ENCODE peak calls at places on chromosomes 1 and 21, in ten cellular contexts. K is fibroblast of lung, I is colonic mucosa, T is left ventricle myocardium inferior, F is stomach, B is HFFc6, O is WERI-Rb-1, V is GM06990, D is fibroblast of mammary gland, A is HFF-Myc. G is an unnamed sample.
A peak's percentile ranks its signal among the peaks of the same experiment; 100 is the strongest.

GRCh38 chr1:187685338-187685737 is 856.6 kb downstream of the PLA2G4A start:
- DNase-seq in K (peak; percentile 83), I (no peak), T (no peak), F (no peak), B (peak; percentile 25), O (no peak), V (no peak), D (peak; percentile 59), A (no peak), G (no peak)

GRCh38 chr1:150309758-150310495 is 11.4 kb upstream of the PRPF3 start:
- DNase-seq in K (peak; percentile 43), I (no peak), T (no peak), F (no peak), B (no peak), O (no peak), V (no peak), D (no peak), A (no peak), G (no peak)

GRCh38 chr21:45225741-45226327 is 61.9 kb downstream of the POFUT2 start:
- DNase-seq in K (peak; percentile 11), I (no peak), T (no peak), F (no peak), B (no peak), O (peak; percentile 54), V (no peak), D (no peak), A (no peak), G (no peak)

GRCh38 chr1:175936736-175937135 is 193.3 kb upstream of the TNR start:
- DNase-seq in K (no peak), I (no peak), T (no peak), F (no peak), B (no peak), O (no peak), V (no peak), D (no peak), A (no peak), G (no peak)

GRCh38 chr1:214709241-214709640 is 106.2 kb downstream of the CENPF start:
- DNase-seq in K (no peak), I (no peak), T (no peak), F (no peak), B (no peak), O (no peak), V (no peak), D (no peak), A (no peak), G (no peak)

GRCh38 chr1:109773203-109773899 is 9.6 kb upstream of the EPS8L3 start:
- DNase-seq in K (peak; percentile 91), I (peak; percentile 87), T (peak; percentile 80), F (peak; percentile 86), B (peak; percentile 86), O (peak; percentile 90), V (peak; percentile 50), D (peak; percentile 88), A (peak; percentile 64), G (peak; percentile 88)

GRCh38 chr21:34105947-34106541 is 32.7 kb downstream of the MRPS6 start:
- DNase-seq in K (no peak), I (no peak), T (no peak), F (no peak), B (no peak), O (no peak), V (no peak), D (no peak), A (no peak), G (no peak)

GRCh38 chr1:204065986-204066300 is 7.0 kb upstream of the SOX13 start:
- DNase-seq in K (no peak), I (no peak), T (no peak), F (no peak), B (no peak), O (no peak), V (no peak), D (no peak), A (no peak), G (no peak)

GRCh38 chr1:153748903-153749302 is 21.1 kb downstream of the INTS3 start:
- DNase-seq in K (no peak), I (no peak), T (no peak), F (no peak), B (no peak), O (no peak), V (no peak), D (no peak), A (no peak), G (no peak)

GRCh38 chr1:153752072-153752471 is 23.1 kb upstream of the SLC27A3 start:
- DNase-seq in K (no peak), I (no peak), T (no peak), F (no peak), B (no peak), O (no peak), V (no peak), D (peak; percentile 36), A (no peak), G (no peak)

GRCh38 chr1:153749408-153750005 is 21.7 kb downstream of the INTS3 start:
- DNase-seq in K (peak; percentile 83), I (peak; percentile 84), T (peak; percentile 86), F (peak; percentile 89), B (peak; percentile 76), O (peak; percentile 94), V (peak; percentile 46), D (peak; percentile 87), A (peak; percentile 56), G (peak; percentile 85)

GRCh38 chr1:153752561-153753195 is 22.5 kb upstream of the SLC27A3 start:
- DNase-seq in K (peak; percentile 85), I (no peak), T (no peak), F (no peak), B (peak; percentile 52), O (no peak), V (no peak), D (peak; percentile 98), A (no peak), G (no peak)

DNA sequence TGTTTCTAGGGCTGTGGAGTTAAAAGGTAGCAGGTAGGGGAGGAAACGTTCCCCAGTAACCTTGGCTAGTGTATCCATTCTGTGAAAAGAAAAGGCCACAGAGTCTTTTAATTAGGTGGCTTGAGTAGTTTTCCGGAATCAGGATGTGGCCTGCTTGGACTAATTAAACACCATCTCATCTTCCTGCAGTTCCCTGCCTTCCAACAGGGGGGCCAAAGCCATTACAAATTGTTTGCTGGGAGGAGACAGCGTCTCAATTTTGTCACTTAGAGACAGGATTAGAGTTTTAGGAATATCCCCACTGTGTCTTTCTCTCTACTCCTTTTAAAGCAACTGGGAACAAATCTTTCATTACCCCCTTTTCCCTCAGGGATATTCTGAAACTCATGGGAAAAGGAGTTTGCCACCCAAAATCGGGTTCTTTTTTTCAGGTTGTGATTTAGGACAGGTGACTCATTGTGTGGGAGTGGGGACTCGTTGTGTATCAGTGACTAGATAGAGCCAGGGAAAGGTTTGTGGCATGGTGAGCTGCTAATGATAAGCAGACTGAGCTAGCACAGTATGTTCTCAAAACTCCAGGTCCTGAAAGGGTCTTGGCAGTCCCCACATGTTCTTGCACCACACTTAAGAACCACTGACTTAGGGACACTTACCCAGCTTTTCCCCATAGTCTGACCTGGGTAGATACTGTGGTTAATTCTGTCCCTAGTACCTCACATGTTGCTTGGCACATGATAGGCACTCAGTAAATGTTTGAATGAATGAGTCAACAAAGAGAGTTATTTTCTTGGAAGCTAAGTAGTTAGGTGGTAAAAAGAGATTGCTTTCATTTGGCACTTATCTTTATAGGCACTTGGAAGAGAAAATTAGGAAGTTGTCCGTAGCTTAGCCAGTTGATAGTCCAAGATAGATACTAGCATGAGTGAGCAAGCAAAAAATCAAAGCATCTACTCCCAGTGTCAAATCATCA is 22.5 kb downstream of the INTS3 start:
- DNase-seq in K (no peak), I (no peak), T (no peak), F (no peak), B (no peak), O (no peak), V (no peak), D (peak; percentile 77), A (no peak), G (no peak)
- TF ChIP-seq CTCF in K (no peak), I (no peak), T (no peak), F (no peak), B (no peak), O (no peak), V (no peak), D (peak; percentile 49), A (no peak), G (no peak)

GRCh38 chr1:52141513-52142219 is at the start of gene ZFYVE9:
- DNase-seq in K (peak; percentile 75), I (peak; percentile 73), T (peak; percentile 76), F (peak; percentile 81), B (peak; percentile 47), O (peak; percentile 73), V (peak; percentile 86), D (peak; percentile 67), A (no peak), G (peak; percentile 86)
- TF ChIP-seq CTCF in K (peak; percentile 44), I (peak; percentile 44), T (peak; percentile 86), F (no peak), B (peak; percentile 84), O (peak; percentile 82), V (peak; percentile 40), D (no peak), A (peak; percentile 21), G (peak; percentile 92)

GRCh38 chr21:14401217-14401616 is 18.3 kb upstream of the HSPA13 start:
- DNase-seq in K (no peak), I (no peak), T (no peak), F (no peak), B (no peak), O (no peak), V (no peak), D (no peak), A (no peak), G (no peak)

GRCh38 chr21:14405225-14405624 is 22.3 kb upstream of the HSPA13 start:
- DNase-seq in K (no peak), I (no peak), T (no peak), F (no peak), B (no peak), O (no peak), V (no peak), D (no peak), A (no peak), G (no peak)

DNA sequence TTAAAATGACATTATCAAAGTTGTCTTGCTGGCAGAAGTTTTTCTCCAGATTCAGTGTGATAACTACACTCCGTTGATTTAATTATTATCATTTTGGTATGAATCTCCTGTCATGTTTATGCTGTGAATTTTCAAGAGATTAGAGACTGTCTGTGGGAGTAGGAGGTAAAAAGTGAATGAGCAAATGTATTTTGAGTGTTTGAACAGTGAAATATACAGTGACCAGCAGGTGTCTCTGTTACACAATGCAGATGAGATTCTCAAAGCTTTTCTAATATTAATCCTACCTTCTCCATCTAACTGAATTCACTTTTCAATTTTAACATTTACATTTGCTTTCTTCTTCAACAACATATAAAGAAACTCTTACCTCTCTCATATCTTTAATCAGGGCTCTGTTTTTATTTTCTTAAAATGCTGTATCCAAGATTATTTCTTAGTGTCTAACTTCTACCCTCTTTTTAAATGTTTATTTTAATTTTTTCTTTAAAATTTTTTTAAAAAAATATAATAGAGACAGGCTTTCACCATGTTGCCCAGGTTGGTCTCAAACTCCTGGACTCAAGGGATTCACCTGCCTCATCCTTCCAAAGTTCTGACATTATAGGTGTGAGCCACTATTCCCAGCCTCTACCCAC is 20.9 kb upstream of the HSPA13 start:
- DNase-seq in K (peak; percentile 58), I (no peak), T (no peak), F (no peak), B (peak; percentile 19), O (no peak), V (no peak), D (peak; percentile 45), A (peak; percentile 10), G (peak; percentile 28)
- TF ChIP-seq CTCF in K (peak; percentile 21), I (peak; percentile 49), T (peak; percentile 68), F (no peak), B (peak; percentile 83), O (peak; percentile 49), V (peak; percentile 57), D (peak; percentile 59), A (peak; percentile 41), G (peak; percentile 50)

DNA sequence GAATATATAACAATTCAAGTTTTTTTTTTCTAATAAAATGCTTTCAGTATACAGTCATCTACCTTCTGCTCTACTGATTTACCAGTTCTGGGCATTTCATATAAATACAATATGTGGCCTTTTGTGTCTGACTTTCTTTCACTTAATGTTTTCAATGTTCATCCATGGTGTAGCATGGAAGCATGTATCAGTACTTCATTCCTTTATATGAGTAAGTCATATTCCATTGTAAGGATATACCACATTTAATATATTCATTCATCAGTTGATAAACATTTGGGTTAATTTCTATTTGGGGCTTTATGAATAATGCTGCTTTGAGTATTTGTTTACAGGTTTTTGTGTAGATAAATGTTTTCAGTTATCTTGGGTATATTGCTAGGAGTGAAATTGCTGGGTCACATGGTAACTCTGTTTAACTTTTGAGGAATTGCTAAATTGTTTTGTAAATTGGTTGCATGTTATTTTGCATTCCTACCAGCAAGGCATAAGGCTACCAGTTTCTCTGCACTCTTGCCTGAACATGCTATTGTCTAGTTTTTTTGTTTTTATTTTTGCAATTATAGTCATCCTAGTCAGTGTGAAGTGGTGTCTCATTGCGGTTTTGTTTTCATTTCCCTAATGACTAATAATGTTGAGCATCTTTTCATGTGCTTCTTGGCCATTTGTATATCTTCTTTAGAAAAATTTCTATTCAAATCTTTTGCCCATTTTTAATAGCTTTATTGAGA is 206.1 kb downstream of the TM2D1 start:
- DNase-seq in K (peak; percentile 6), I (no peak), T (no peak), F (no peak), B (no peak), O (no peak), V (no peak), D (peak; percentile 36), A (no peak), G (no peak)
- TF ChIP-seq CTCF in K (no peak), I (no peak), T (no peak), F (no peak), B (peak; percentile 20), O (no peak), V (no peak), D (peak; percentile 29), A (no peak), G (no peak)

G was measured in GM13976.